ENCODE peak calls at places on chromosomes 12 and 14, in nine cellular contexts. Z is psoas muscle, H is lower leg skin, Y is GM06990, M is left lung, K is H9, V is HL-60, E is glutamatergic neuron, P is cardiac muscle cell. C is an unnamed sample.

GRCh38 chr12:95805864-95806669 is 15.5 kb upstream of the NTN4 start:
- DNase-seq in Z (peak), M (no peak), P (peak), V (no peak), H (no peak), E (no peak), Y (no peak), K (no peak), C (no peak)

GRCh38 chr12:52006726-52007157 is at the start of gene TAMALIN:
- DNase-seq in Z (peak), V (no peak), E (peak), P (peak), M (peak), K (peak), H (peak), Y (no peak), C (peak)

GRCh38 chr12:100229036-100229635 is 28.5 kb downstream of the ACTR6 start:
- DNase-seq in K (no peak), P (peak), Z (no peak), V (peak), E (no peak), M (no peak), H (no peak), Y (no peak), C (no peak)

GRCh38 chr14:44962573-44963528 is 861 bp downstream of the TOGARAM1 start:
- DNase-seq in E (peak), M (peak), K (no peak), Y (no peak), V (peak), P (peak), H (peak), Z (peak), C (no peak)

GRCh38 chr12:77001181-77001758 is 64.1 kb downstream of the E2F7 start:
- DNase-seq in V (no peak), K (no peak), Y (no peak), H (no peak), E (no peak), M (no peak), P (no peak), Z (no peak), C (no peak)

GRCh38 chr14:103281496-103282231 is 52.4 kb upstream of the EIF5 start:
- DNase-seq in Z (peak), P (peak), E (peak), V (no peak), K (peak), M (no peak), Y (no peak), H (no peak), C (peak)

GRCh38 chr12:89494411-89495231 is 30.0 kb downstream of the GALNT4 start:
- DNase-seq in H (no peak), M (no peak), Z (no peak), E (no peak), P (no peak), K (no peak), V (no peak), Y (peak), C (no peak)

GRCh38 chr14:105852378-105853088 is 326.1 kb downstream of the TMEM121 start:
- DNase-seq in E (no peak), H (no peak), M (peak), Y (no peak), Z (no peak), V (no peak), P (no peak), K (peak), C (no peak)

GRCh38 chr12:2288875-2289274 is 236.1 kb downstream of the CACNA1C start:
- DNase-seq in Y (no peak), K (no peak), V (no peak), Z (no peak), M (no peak), E (no peak), H (peak), P (no peak), C (no peak)

GRCh38 chr12:12684375-12685106 is 11.4 kb downstream of the GPR19 start:
- DNase-seq in Z (peak), H (no peak), M (no peak), K (peak), V (peak), Y (no peak), P (peak), E (peak), C (no peak)

GRCh38 chr12:81758421-81759214 is 532 bp downstream of the PPFIA2 start:
- DNase-seq in V (no peak), E (peak), H (no peak), Y (no peak), Z (peak), M (peak), K (peak), P (peak), C (no peak)

GRCh38 chr12:96047621-96048211 is 12.3 kb upstream of the LTA4H start:
- DNase-seq in M (peak), Z (no peak), V (peak), H (no peak), Y (no peak), K (no peak), E (no peak), P (peak), C (no peak)

GRCh38 chr14:37145395-37145794 is 27.0 kb downstream of the SLC25A21 start:
- DNase-seq in P (no peak), Z (no peak), H (no peak), M (no peak), Y (no peak), E (no peak), K (no peak), V (no peak), C (no peak)

GRCh38 chr12:7555752-7556151 is 52.2 kb upstream of the CD163 start:
- DNase-seq in Y (no peak), E (no peak), P (peak), M (no peak), V (no peak), Z (no peak), H (no peak), K (no peak), C (no peak)

GRCh38 chr14:100384819-100385813 is 62.0 kb downstream of the SLC25A47 start:
- DNase-seq in E (no peak), Y (no peak), V (peak), K (no peak), H (no peak), M (no peak), P (peak), Z (no peak), C (no peak)
- TF ChIP-seq CTCF in E (peak), Y (peak), V (no peak), K (peak), H (no peak), M (peak), P (peak), Z (peak), C (peak)

GRCh38 chr12:49733219-49734017 is 7.9 kb upstream of the TMBIM6 start:
- DNase-seq in P (no peak), K (peak), H (no peak), M (no peak), E (peak), Y (no peak), Z (no peak), V (no peak), C (no peak)
- TF ChIP-seq CTCF in P (no peak), K (peak), H (no peak), M (no peak), E (no peak), Y (no peak), Z (no peak), V (no peak), C (no peak)

GRCh38 chr14:20772650-20773049 is 4.4 kb downstream of the EDDM3B start:
- DNase-seq in Y (no peak), E (no peak), M (no peak), Z (no peak), V (no peak), K (no peak), H (no peak), P (no peak), C (no peak)

GRCh38 chr14:20774258-20774657 is 6.1 kb downstream of the EDDM3B start:
- DNase-seq in P (no peak), V (no peak), M (no peak), K (no peak), E (no peak), Y (no peak), Z (no peak), H (no peak), C (no peak)

DNA sequence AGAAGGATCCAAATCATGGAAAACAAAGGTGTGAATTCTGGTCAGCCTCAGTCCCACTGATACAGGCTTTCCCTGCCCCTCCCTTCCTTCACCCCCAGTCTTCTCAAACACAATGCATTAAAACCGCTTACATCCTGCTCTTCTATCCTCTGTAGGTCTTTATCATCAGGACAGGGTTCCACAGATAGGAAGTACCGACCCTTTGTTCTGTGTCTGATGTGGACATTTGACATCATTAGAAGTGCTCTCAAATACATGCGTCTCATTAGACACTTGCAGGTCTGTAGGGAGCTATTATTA is 339 bp downstream of the EDDM3B start:
- DNase-seq in H (no peak), K (no peak), M (no peak), V (no peak), P (no peak), Z (no peak), Y (no peak), E (no peak), C (no peak)
- TF ChIP-seq CTCF in H (no peak), K (no peak), M (no peak), V (no peak), P (no peak), Z (no peak), Y (no peak), E (no peak), C (no peak)

GRCh38 chr12:68788554-68789143 is 19.3 kb upstream of the MDM2 start:
- DNase-seq in K (no peak), P (no peak), Z (no peak), H (peak), E (no peak), M (no peak), Y (no peak), V (no peak), C (no peak)

GRCh38 chr12:68785358-68785757 is 22.6 kb upstream of the MDM2 start:
- DNase-seq in Z (no peak), M (no peak), P (peak), K (no peak), Y (no peak), V (no peak), E (no peak), H (no peak), C (no peak)

GRCh38 chr12:68785823-68786222 is 22.2 kb upstream of the MDM2 start:
- DNase-seq in V (no peak), P (no peak), Y (no peak), H (no peak), Z (no peak), M (no peak), K (no peak), E (no peak), C (no peak)

GRCh38 chr12:68789144-68789878 is 18.7 kb upstream of the MDM2 start:
- DNase-seq in Z (no peak), E (no peak), K (no peak), P (no peak), Y (no peak), H (peak), M (no peak), V (no peak), C (no peak)

GRCh38 chr12:68786929-68787328 is 21.0 kb upstream of the MDM2 start:
- DNase-seq in P (no peak), Z (no peak), H (no peak), K (no peak), Y (no peak), V (peak), E (no peak), M (no peak), C (no peak)
- TF ChIP-seq CTCF in P (no peak), Z (peak), H (no peak), K (peak), Y (peak), V (no peak), E (no peak), M (no peak), C (peak)

C was measured in osteocyte.